ENCODE peak calls at places on chromosome 16, in nine cellular contexts. F is epithelial cell of esophagus; A is effector memory CD4-positive, alpha-beta T cell; O is fibroblast of mammary gland; Q is prostate gland; H is tibial artery; Y is heart right ventricle; W is choroid plexus epithelial cell; N is GM23248. X is an unnamed sample.

GRCh38 chr16:4085405-4085970 is 30.8 kb downstream of the ADCY9 start:
- DNase-seq in F (peak; percentile 37), A (no peak), O (no peak), Q (no peak), H (no peak), Y (no peak), W (no peak), N (no peak), X (no peak)

GRCh38 chr16:47375423-47375822 is 85.4 kb downstream of the ITFG1 start:
- DNase-seq in F (no peak), A (no peak), O (no peak), Q (no peak), H (no peak), Y (no peak), W (peak; percentile 26), N (no peak), X (no peak)

GRCh38 chr16:15643453-15644305 is 725 bp upstream of the MARF1 start:
- DNase-seq in F (peak; percentile 45), A (no peak), O (peak; percentile 66), Q (peak; percentile 11), H (no peak), Y (no peak), W (peak; percentile 74), N (peak; percentile 87), X (peak; percentile 36)

GRCh38 chr16:518858-519257 is 8.7 kb upstream of the CAPN15 start:
- DNase-seq in F (no peak), A (no peak), O (no peak), Q (no peak), H (no peak), Y (no peak), W (no peak), N (no peak), X (no peak)

GRCh38 chr16:85293899-85294642 is 181.8 kb upstream of the CIBAR2 start:
- DNase-seq in F (no peak), A (no peak), O (no peak), Q (no peak), H (no peak), Y (no peak), W (no peak), N (no peak), X (no peak)

GRCh38 chr16:22813223-22813945 is 578 bp upstream of the HS3ST2 start:
- DNase-seq in F (peak; percentile 86), A (no peak), O (peak; percentile 43), Q (peak; percentile 29), H (peak; percentile 76), Y (peak; percentile 56), W (peak; percentile 19), N (peak; percentile 71), X (peak; percentile 44)

GRCh38 chr16:565420-566330 is 1.1 kb upstream of the NHLRC4 start:
- DNase-seq in F (no peak), A (no peak), O (no peak), Q (no peak), H (no peak), Y (no peak), W (no peak), N (no peak), X (no peak)

GRCh38 chr16:56632160-56632847 is at the start of gene MT1M:
- DNase-seq in F (no peak), A (no peak), O (no peak), Q (peak; percentile 39), H (peak; percentile 91), Y (peak; percentile 78), W (no peak), N (peak; percentile 75), X (peak; percentile 81)

GRCh38 chr16:3646348-3646920 is 8.1 kb upstream of the DNASE1 start:
- DNase-seq in F (peak; percentile 52), A (no peak), O (no peak), Q (peak; percentile 87), H (peak; percentile 31), Y (no peak), W (peak; percentile 31), N (no peak), X (no peak)

GRCh38 chr16:15792563-15792971 is 64.3 kb downstream of the MYH11 start:
- DNase-seq in F (no peak), A (no peak), O (no peak), Q (no peak), H (peak; percentile 61), Y (no peak), W (no peak), N (no peak), X (no peak)

GRCh38 chr16:74775255-74775654 is 635 bp upstream of the FA2H start:
- DNase-seq in F (no peak), A (no peak), O (no peak), Q (no peak), H (no peak), Y (no peak), W (no peak), N (no peak), X (no peak)
- H3K4me3 ChIP-seq in F (no peak overlapping the region), A (no peak overlapping the region), O (no peak overlapping the region), Q (peak overlapping the region; percentile 40), H (no peak overlapping the region), Y (peak overlapping the region; percentile 45), W (no peak overlapping the region), N (no peak overlapping the region), X (no peak overlapping the region)

GRCh38 chr16:28984091-28984490 is 761 bp upstream of the LAT start:
- DNase-seq in F (no peak), A (no peak), O (no peak), Q (no peak), H (no peak), Y (no peak), W (no peak), N (no peak), X (no peak)
- H3K4me3 ChIP-seq in F (no peak overlapping the region), A (peak overlapping the region; percentile 41), O (no peak overlapping the region), Q (no peak overlapping the region), H (no peak overlapping the region), Y (no peak overlapping the region), W (no peak overlapping the region), N (no peak overlapping the region), X (no peak overlapping the region)

GRCh38 chr16:68285683-68286082 is 21.4 kb downstream of the SLC7A6 start:
- DNase-seq in F (no peak), A (no peak), O (no peak), Q (no peak), H (no peak), Y (no peak), W (no peak), N (no peak), X (no peak)
- H3K4me3 ChIP-seq in F (no peak overlapping the region), A (peak overlapping the region; percentile 36), O (no peak overlapping the region), Q (no peak overlapping the region), H (no peak overlapping the region), Y (no peak overlapping the region), W (no peak overlapping the region), N (no peak overlapping the region), X (no peak overlapping the region)

GRCh38 chr16:87295661-87296531 is 21.3 kb downstream of the C16orf95 start:
- DNase-seq in F (no peak), A (no peak), O (no peak), Q (no peak), H (no peak), Y (no peak), W (no peak), N (no peak), X (no peak)
- H3K4me3 ChIP-seq in F (no peak overlapping the region), A (no peak overlapping the region), O (no peak overlapping the region), Q (no peak overlapping the region), H (no peak overlapping the region), Y (no peak overlapping the region), W (no peak overlapping the region), N (no peak overlapping the region), X (no peak overlapping the region)

GRCh38 chr16:84110527-84110926 is 6.2 kb downstream of the MBTPS1 start:
- DNase-seq in F (no peak), A (no peak), O (no peak), Q (no peak), H (no peak), Y (no peak), W (no peak), N (no peak), X (no peak)
- H3K4me3 ChIP-seq in F (no peak overlapping the region), A (no peak overlapping the region), O (no peak overlapping the region), Q (no peak overlapping the region), H (no peak overlapping the region), Y (no peak overlapping the region), W (no peak overlapping the region), N (no peak overlapping the region), X (no peak overlapping the region)

GRCh38 chr16:21645261-21645721 is 7.1 kb downstream of the IGSF6 start:
- DNase-seq in F (no peak), A (no peak), O (peak; percentile 40), Q (no peak), H (no peak), Y (no peak), W (peak; percentile 67), N (peak; percentile 60), X (no peak)

GRCh38 chr16:21643787-21644186 is 8.6 kb downstream of the IGSF6 start:
- DNase-seq in F (no peak), A (no peak), O (no peak), Q (no peak), H (no peak), Y (no peak), W (no peak), N (no peak), X (no peak)

GRCh38 chr16:21646091-21646490 is 6.3 kb downstream of the IGSF6 start:
- DNase-seq in F (no peak), A (no peak), O (peak; percentile 30), Q (no peak), H (no peak), Y (no peak), W (peak; percentile 43), N (peak; percentile 41), X (no peak)

GRCh38 chr16:21646721-21647561 is 5.5 kb downstream of the IGSF6 start:
- DNase-seq in F (peak; percentile 57), A (peak; percentile 61), O (no peak), Q (no peak), H (no peak), Y (no peak), W (no peak), N (no peak), X (no peak)

GRCh38 chr16:21644674-21645073 is 7.7 kb downstream of the IGSF6 start:
- DNase-seq in F (no peak), A (no peak), O (no peak), Q (no peak), H (no peak), Y (no peak), W (no peak), N (no peak), X (no peak)
- H3K4me3 ChIP-seq in F (no peak overlapping the region), A (peak overlapping the region; percentile 31), O (no peak overlapping the region), Q (no peak overlapping the region), H (no peak overlapping the region), Y (no peak overlapping the region), W (no peak overlapping the region), N (peak overlapping the region; percentile 66), X (no peak overlapping the region)

DNA sequence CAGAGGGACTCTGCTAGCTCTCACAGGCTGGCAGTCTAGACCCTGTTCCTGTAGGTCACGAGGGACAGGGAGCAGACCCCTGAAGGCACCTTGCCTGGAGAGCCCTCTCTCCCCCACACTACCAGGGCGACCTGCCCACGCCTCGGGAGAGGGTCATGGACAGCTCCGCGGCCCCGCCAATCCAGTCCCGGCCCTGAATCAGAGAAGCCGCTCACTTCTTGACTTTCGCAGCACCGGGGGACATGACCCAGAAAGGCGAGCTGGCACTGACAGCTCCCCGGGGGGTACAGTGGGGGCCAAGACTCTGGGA is 5.1 kb downstream of the KIFC3 start:
- DNase-seq in F (no peak), A (no peak), O (no peak), Q (no peak), H (no peak), Y (no peak), W (no peak), N (no peak), X (no peak)
- H3K4me3 ChIP-seq in F (peak overlapping the region; percentile 44), A (no peak overlapping the region), O (no peak overlapping the region), Q (peak overlapping the region; percentile 22), H (no peak overlapping the region), Y (peak overlapping the region; percentile 22), W (no peak overlapping the region), N (no peak overlapping the region), X (no peak overlapping the region)